ENCODE peak calls at places on chromosomes 5 and 9, in ten cellular contexts. Z is Calu3, C is hepatocyte, U is Caco-2, S is left lung, R is heart right ventricle, J is heart left ventricle, B is lower lobe of right lung, H is upper lobe of left lung, P is left ventricle myocardium inferior. A is an unnamed sample.

GRCh38 chr5:84986688-84987087 is 602.0 kb upstream of the EDIL3 start:
- DNase-seq in S (no peak), Z (no peak), U (no peak), H (no peak), B (no peak), P (no peak), R (no peak), C (no peak), J (no peak), A (no peak)

GRCh38 chr5:98065261-98065909 is 708.1 kb upstream of the RGMB start:
- DNase-seq in J (no peak), H (no peak), S (no peak), C (no peak), U (no peak), P (no peak), R (no peak), B (no peak), Z (no peak), A (no peak)

GRCh38 chr9:85108229-85108628 is 438.7 kb downstream of the NTRK2 start:
- DNase-seq in S (no peak), C (no peak), Z (no peak), U (no peak), H (no peak), B (no peak), P (no peak), J (no peak), R (no peak), A (no peak)

GRCh38 chr5:147539053-147539452 is 29.2 kb upstream of the DPYSL3 start:
- DNase-seq in J (no peak), R (no peak), U (no peak), C (peak; percentile 38), Z (no peak), H (no peak), S (no peak), B (no peak), P (no peak), A (no peak)

GRCh38 chr9:100206899-100207298 is 107.9 kb downstream of the INVS start:
- DNase-seq in J (no peak), C (no peak), U (no peak), P (no peak), S (no peak), H (no peak), B (no peak), Z (no peak), R (no peak), A (no peak)

GRCh38 chr5:125847561-125847960 is 575.6 kb upstream of the GRAMD2B start:
- DNase-seq in C (no peak), B (no peak), U (no peak), J (no peak), S (no peak), H (no peak), Z (no peak), R (no peak), P (no peak), A (no peak)

GRCh38 chr5:149320791-149321330 is 24.4 kb upstream of the GRPEL2 start:
- DNase-seq in P (peak; percentile 90), J (peak; percentile 91), Z (peak; percentile 93), H (peak; percentile 84), B (peak; percentile 88), C (peak; percentile 95), R (peak; percentile 85), U (peak; percentile 81), S (peak; percentile 88), A (no peak)

GRCh38 chr5:149434162-149435014 is 55.3 kb upstream of the IL17B start:
- DNase-seq in S (no peak), B (no peak), Z (peak; percentile 77), U (peak; percentile 77), R (no peak), C (peak; percentile 83), H (peak; percentile 54), J (no peak), P (no peak), A (no peak)

GRCh38 chr9:91211919-91212318 is 149.8 kb downstream of the AUH start:
- DNase-seq in U (peak; percentile 20), Z (no peak), J (no peak), B (no peak), P (no peak), R (no peak), H (no peak), C (no peak), S (no peak), A (no peak)

GRCh38 chr9:134243778-134244467 is 79.6 kb upstream of the RNU6ATAC start:
- DNase-seq in B (peak; percentile 74), Z (no peak), S (peak; percentile 69), C (no peak), J (peak; percentile 58), P (no peak), H (peak; percentile 78), U (no peak), R (peak; percentile 6), A (no peak)

GRCh38 chr5:169065400-169065799 is 235.5 kb downstream of the SLIT3 start:
- DNase-seq in S (no peak), C (no peak), P (no peak), R (no peak), J (no peak), H (no peak), Z (no peak), U (no peak), B (no peak), A (no peak)

GRCh38 chr5:1767524-1768282 is 31.9 kb downstream of the MRPL36 start:
- DNase-seq in J (peak; percentile 47), B (peak; percentile 34), S (no peak), R (no peak), Z (no peak), H (no peak), U (no peak), P (no peak), C (no peak), A (no peak)

GRCh38 chr9:97723819-97724218 is 26.7 kb upstream of the XPA start:
- DNase-seq in J (no peak), U (no peak), H (no peak), B (no peak), S (no peak), C (no peak), R (no peak), P (no peak), Z (no peak), A (no peak)

GRCh38 chr9:133171161-133171955 is 7.6 kb upstream of the GBGT1 start:
- DNase-seq in J (no peak), P (no peak), H (no peak), U (no peak), C (no peak), Z (no peak), R (no peak), S (no peak), B (no peak), A (no peak)

GRCh38 chr5:58458851-58459275 is 1.0 kb downstream of the PLK2 start:
- DNase-seq in Z (no peak), S (no peak), U (peak; percentile 10), C (peak; percentile 30), B (no peak), R (no peak), J (no peak), P (no peak), H (no peak), A (no peak)

GRCh38 chr9:113581865-113582697 is 118.6 kb downstream of the RGS3 start:
- DNase-seq in B (peak; percentile 90), P (peak; percentile 75), S (peak; percentile 90), C (no peak), J (peak; percentile 88), U (no peak), Z (no peak), H (peak; percentile 93), R (peak; percentile 68), A (peak; percentile 65)

GRCh38 chr5:59296317-59297264 is 596.9 kb downstream of the PDE4D start:
- DNase-seq in J (no peak), C (no peak), R (no peak), U (no peak), Z (no peak), P (no peak), H (no peak), B (no peak), S (no peak), A (no peak)

GRCh38 chr5:36459191-36460135 is 146.9 kb upstream of the SLC1A3 start:
- DNase-seq in C (no peak), B (no peak), Z (peak; percentile 17), H (no peak), U (no peak), R (no peak), J (no peak), S (no peak), P (no peak), A (no peak)
- TF ChIP-seq CTCF in C (peak; percentile 31), B (peak; percentile 6), Z (peak; percentile 47), H (no peak), U (peak; percentile 38), R (peak; percentile 28), J (no peak), S (no peak), P (no peak), A (peak; percentile 28)

DNA sequence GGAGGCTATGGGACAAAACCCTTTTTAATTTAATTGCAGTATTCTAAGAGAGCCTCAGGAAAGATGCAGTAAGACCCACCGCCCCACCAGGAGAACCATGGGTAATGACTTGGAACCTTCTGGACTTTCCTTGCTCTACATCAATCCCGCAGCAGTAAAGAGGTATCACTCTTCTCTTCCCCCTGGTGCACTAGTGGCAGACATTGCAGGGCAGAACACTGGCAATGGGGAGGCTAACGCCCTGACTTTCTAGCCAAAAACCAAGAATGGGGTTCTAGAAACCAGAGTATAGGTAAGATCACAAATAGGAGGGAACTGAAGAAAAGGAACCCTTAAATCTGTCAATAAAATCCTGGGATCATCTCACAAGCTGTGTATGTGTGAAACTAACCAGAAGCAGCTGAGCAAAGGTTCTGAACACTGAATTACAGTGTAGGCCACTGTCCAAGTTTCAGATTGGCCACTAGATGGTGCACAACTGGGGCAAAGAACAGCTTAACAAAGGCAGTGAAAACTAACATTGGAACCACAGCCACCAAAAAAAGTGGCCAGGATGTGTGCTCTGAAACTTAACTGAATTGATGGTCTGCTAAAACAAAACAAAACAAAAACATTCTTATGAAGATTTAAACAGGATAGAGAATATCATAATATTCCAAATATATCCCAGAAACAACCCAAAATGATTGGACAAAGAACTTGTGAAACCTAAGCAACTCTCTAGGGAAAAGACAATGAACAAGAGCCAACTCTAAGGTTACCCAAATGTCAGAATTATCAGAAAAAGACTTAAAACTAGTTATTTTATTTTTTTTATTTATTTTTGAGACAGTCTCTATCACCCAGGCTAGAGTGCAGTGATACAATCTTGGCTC is 6.6 kb upstream of the FAM151B start:
- DNase-seq in R (no peak), B (no peak), S (no peak), H (peak; percentile 40), U (peak; percentile 66), J (no peak), P (no peak), C (peak; percentile 44), Z (peak; percentile 62), A (no peak)
- TF ChIP-seq CTCF in R (peak; percentile 75), B (peak; percentile 64), S (peak; percentile 68), H (peak; percentile 57), U (peak; percentile 72), J (peak; percentile 35), P (peak; percentile 71), C (peak; percentile 50), Z (peak; percentile 83), A (peak; percentile 45)

GRCh38 chr5:7815757-7816534 is 35.0 kb downstream of the CFAP90 start:
- DNase-seq in U (peak; percentile 83), S (peak; percentile 81), P (peak; percentile 74), R (peak; percentile 77), H (peak; percentile 87), B (peak; percentile 86), Z (peak; percentile 90), J (peak; percentile 88), C (peak; percentile 88), A (no peak)
- TF ChIP-seq CTCF in U (peak; percentile 77), S (peak; percentile 85), P (peak; percentile 88), R (peak; percentile 91), H (peak; percentile 86), B (peak; percentile 89), Z (peak; percentile 86), J (peak; percentile 64), C (peak; percentile 85), A (peak; percentile 52)

GRCh38 chr5:9207820-9208418 is 338.0 kb downstream of the SEMA5A start:
- DNase-seq in B (no peak), U (peak; percentile 42), R (no peak), C (peak; percentile 68), S (no peak), J (no peak), H (no peak), Z (no peak), P (no peak), A (no peak)
- TF ChIP-seq CTCF in B (peak; percentile 39), U (peak; percentile 72), R (peak; percentile 49), C (peak; percentile 72), S (peak; percentile 18), J (peak; percentile 48), H (peak; percentile 53), Z (no peak), P (peak; percentile 53), A (peak; percentile 57)